ENCODE peak calls at places on chromosomes 2 and 18, in nine cellular contexts. One of them, this sample, is unnamed.

GRCh38 chr2:17918789-17919188 is 40.3 kb downstream of the KCNS3 start:
- DNase-seq in OCI-LY7: peak
- DNase-seq in stimulated activated CD8-positive, alpha-beta memory T cell treated with anti-CD3 and anti-CD28 coated beads, Interleukin-7, amount 100 ng/mL, for 1 hour: no peak
- DNase-seq in D341Med: no peak
- DNase-seq in NCI-H187 treated with DMSO at 0.1 percent for 48 hours: no peak
- DNase-seq in iPS-NIHi11: peak
- DNase-seq in hippocampal formation: peak
- DNase-seq in ACHN: peak
- DNase-seq in dermis microvascular lymphatic vessel endothelial cell: no peak
- DNase-seq in this sample: no peak

GRCh38 chr2:75157435-75157834 is 41.9 kb downstream of the TACR1 start:
- DNase-seq in NCI-H187 treated with DMSO at 0.1 percent for 48 hours: no peak
- DNase-seq in stimulated activated CD8-positive, alpha-beta memory T cell treated with anti-CD3 and anti-CD28 coated beads, Interleukin-7, amount 100 ng/mL, for 1 hour: no peak
- DNase-seq in ACHN: no peak
- DNase-seq in OCI-LY7: no peak
- DNase-seq in D341Med: no peak
- DNase-seq in iPS-NIHi11: peak
- DNase-seq in hippocampal formation: no peak
- DNase-seq in dermis microvascular lymphatic vessel endothelial cell: no peak
- DNase-seq in this sample: no peak

GRCh38 chr2:108492364-108492763 is 41.9 kb upstream of the LIMS1 start:
- DNase-seq in D341Med: no peak
- DNase-seq in stimulated activated CD8-positive, alpha-beta memory T cell treated with anti-CD3 and anti-CD28 coated beads, Interleukin-7, amount 100 ng/mL, for 1 hour: no peak
- DNase-seq in dermis microvascular lymphatic vessel endothelial cell: peak
- DNase-seq in NCI-H187 treated with DMSO at 0.1 percent for 48 hours: no peak
- DNase-seq in ACHN: peak
- DNase-seq in hippocampal formation: no peak
- DNase-seq in OCI-LY7: no peak
- DNase-seq in iPS-NIHi11: no peak
- DNase-seq in this sample: no peak

GRCh38 chr2:70553584-70554337 is at the start of gene TGFA:
- DNase-seq in dermis microvascular lymphatic vessel endothelial cell: peak
- DNase-seq in iPS-NIHi11: peak
- DNase-seq in OCI-LY7: no peak
- DNase-seq in hippocampal formation: peak
- DNase-seq in NCI-H187 treated with DMSO at 0.1 percent for 48 hours: no peak
- DNase-seq in D341Med: peak
- DNase-seq in ACHN: peak
- DNase-seq in stimulated activated CD8-positive, alpha-beta memory T cell treated with anti-CD3 and anti-CD28 coated beads, Interleukin-7, amount 100 ng/mL, for 1 hour: peak
- DNase-seq in this sample: peak

GRCh38 chr18:9103488-9103887 is 989 bp downstream of the NDUFV2 start:
- DNase-seq in D341Med: no peak
- DNase-seq in iPS-NIHi11: no peak
- DNase-seq in stimulated activated CD8-positive, alpha-beta memory T cell treated with anti-CD3 and anti-CD28 coated beads, Interleukin-7, amount 100 ng/mL, for 1 hour: no peak
- DNase-seq in hippocampal formation: peak
- DNase-seq in NCI-H187 treated with DMSO at 0.1 percent for 48 hours: no peak
- DNase-seq in ACHN: peak
- DNase-seq in dermis microvascular lymphatic vessel endothelial cell: peak
- DNase-seq in OCI-LY7: peak
- DNase-seq in this sample: no peak

GRCh38 chr2:219273887-219274391 is 5.2 kb upstream of the DNAJB2 start:
- DNase-seq in ACHN: peak
- DNase-seq in dermis microvascular lymphatic vessel endothelial cell: no peak
- DNase-seq in hippocampal formation: no peak
- DNase-seq in OCI-LY7: no peak
- DNase-seq in stimulated activated CD8-positive, alpha-beta memory T cell treated with anti-CD3 and anti-CD28 coated beads, Interleukin-7, amount 100 ng/mL, for 1 hour: no peak
- DNase-seq in NCI-H187 treated with DMSO at 0.1 percent for 48 hours: no peak
- DNase-seq in D341Med: no peak
- DNase-seq in iPS-NIHi11: no peak
- DNase-seq in this sample: no peak

GRCh38 chr2:74846481-74846880 is 12.6 kb downstream of the HK2 start:
- DNase-seq in NCI-H187 treated with DMSO at 0.1 percent for 48 hours: no peak
- DNase-seq in hippocampal formation: no peak
- DNase-seq in OCI-LY7: no peak
- DNase-seq in stimulated activated CD8-positive, alpha-beta memory T cell treated with anti-CD3 and anti-CD28 coated beads, Interleukin-7, amount 100 ng/mL, for 1 hour: no peak
- DNase-seq in D341Med: no peak
- DNase-seq in dermis microvascular lymphatic vessel endothelial cell: no peak
- DNase-seq in ACHN: no peak
- DNase-seq in iPS-NIHi11: no peak
- DNase-seq in this sample: no peak

GRCh38 chr2:63614448-63614968 is 25.7 kb downstream of the MDH1 start:
- DNase-seq in iPS-NIHi11: peak
- DNase-seq in dermis microvascular lymphatic vessel endothelial cell: no peak
- DNase-seq in stimulated activated CD8-positive, alpha-beta memory T cell treated with anti-CD3 and anti-CD28 coated beads, Interleukin-7, amount 100 ng/mL, for 1 hour: no peak
- DNase-seq in ACHN: peak
- DNase-seq in OCI-LY7: no peak
- DNase-seq in hippocampal formation: no peak
- DNase-seq in NCI-H187 treated with DMSO at 0.1 percent for 48 hours: no peak
- DNase-seq in D341Med: no peak
- DNase-seq in this sample: no peak

GRCh38 chr2:226973821-226974220 is 138.0 kb downstream of the RHBDD1 start:
- DNase-seq in D341Med: no peak
- DNase-seq in ACHN: no peak
- DNase-seq in iPS-NIHi11: no peak
- DNase-seq in OCI-LY7: peak
- DNase-seq in hippocampal formation: no peak
- DNase-seq in dermis microvascular lymphatic vessel endothelial cell: no peak
- DNase-seq in NCI-H187 treated with DMSO at 0.1 percent for 48 hours: no peak
- DNase-seq in stimulated activated CD8-positive, alpha-beta memory T cell treated with anti-CD3 and anti-CD28 coated beads, Interleukin-7, amount 100 ng/mL, for 1 hour: no peak
- DNase-seq in this sample: no peak

GRCh38 chr18:11500153-11501122 is 109.0 kb upstream of the SLC35G4 start:
- DNase-seq in NCI-H187 treated with DMSO at 0.1 percent for 48 hours: no peak
- DNase-seq in D341Med: no peak
- DNase-seq in OCI-LY7: peak
- DNase-seq in ACHN: peak
- DNase-seq in hippocampal formation: no peak
- DNase-seq in stimulated activated CD8-positive, alpha-beta memory T cell treated with anti-CD3 and anti-CD28 coated beads, Interleukin-7, amount 100 ng/mL, for 1 hour: no peak
- DNase-seq in iPS-NIHi11: no peak
- DNase-seq in dermis microvascular lymphatic vessel endothelial cell: peak
- DNase-seq in this sample: no peak

GRCh38 chr2:85525567-85525966 is 13.4 kb upstream of the MAT2A start:
- DNase-seq in OCI-LY7: no peak
- DNase-seq in dermis microvascular lymphatic vessel endothelial cell: no peak
- DNase-seq in hippocampal formation: no peak
- DNase-seq in D341Med: no peak
- DNase-seq in iPS-NIHi11: no peak
- DNase-seq in stimulated activated CD8-positive, alpha-beta memory T cell treated with anti-CD3 and anti-CD28 coated beads, Interleukin-7, amount 100 ng/mL, for 1 hour: no peak
- DNase-seq in ACHN: no peak
- DNase-seq in NCI-H187 treated with DMSO at 0.1 percent for 48 hours: no peak
- DNase-seq in this sample: no peak

GRCh38 chr2:69131983-69132675 is 119.2 kb downstream of the ANTXR1 start:
- DNase-seq in ACHN: no peak
- DNase-seq in OCI-LY7: no peak
- DNase-seq in D341Med: no peak
- DNase-seq in iPS-NIHi11: no peak
- DNase-seq in NCI-H187 treated with DMSO at 0.1 percent for 48 hours: no peak
- DNase-seq in dermis microvascular lymphatic vessel endothelial cell: no peak
- DNase-seq in hippocampal formation: no peak
- DNase-seq in stimulated activated CD8-positive, alpha-beta memory T cell treated with anti-CD3 and anti-CD28 coated beads, Interleukin-7, amount 100 ng/mL, for 1 hour: no peak
- DNase-seq in this sample: no peak

GRCh38 chr18:59075923-59076322 is 63.8 kb upstream of the SEC11C start:
- DNase-seq in hippocampal formation: no peak
- DNase-seq in iPS-NIHi11: no peak
- DNase-seq in D341Med: no peak
- DNase-seq in dermis microvascular lymphatic vessel endothelial cell: peak
- DNase-seq in stimulated activated CD8-positive, alpha-beta memory T cell treated with anti-CD3 and anti-CD28 coated beads, Interleukin-7, amount 100 ng/mL, for 1 hour: no peak
- DNase-seq in ACHN: no peak
- DNase-seq in NCI-H187 treated with DMSO at 0.1 percent for 48 hours: no peak
- DNase-seq in OCI-LY7: no peak
- DNase-seq in this sample: no peak

GRCh38 chr2:47867205-47867604 is 39.1 kb downstream of the FBXO11 start:
- DNase-seq in ACHN: peak
- DNase-seq in NCI-H187 treated with DMSO at 0.1 percent for 48 hours: no peak
- DNase-seq in dermis microvascular lymphatic vessel endothelial cell: peak
- DNase-seq in stimulated activated CD8-positive, alpha-beta memory T cell treated with anti-CD3 and anti-CD28 coated beads, Interleukin-7, amount 100 ng/mL, for 1 hour: no peak
- DNase-seq in iPS-NIHi11: peak
- DNase-seq in D341Med: no peak
- DNase-seq in hippocampal formation: peak
- DNase-seq in OCI-LY7: peak
- DNase-seq in this sample: no peak

GRCh38 chr2:133040175-133040574 is 370.2 kb upstream of the LYPD1 start:
- DNase-seq in D341Med: no peak
- DNase-seq in OCI-LY7: no peak
- DNase-seq in dermis microvascular lymphatic vessel endothelial cell: no peak
- DNase-seq in stimulated activated CD8-positive, alpha-beta memory T cell treated with anti-CD3 and anti-CD28 coated beads, Interleukin-7, amount 100 ng/mL, for 1 hour: no peak
- DNase-seq in NCI-H187 treated with DMSO at 0.1 percent for 48 hours: no peak
- DNase-seq in iPS-NIHi11: no peak
- DNase-seq in hippocampal formation: no peak
- DNase-seq in ACHN: no peak
- DNase-seq in this sample: no peak

GRCh38 chr2:239127513-239127912 is 273.3 kb downstream of the HDAC4 start:
- DNase-seq in D341Med: no peak
- DNase-seq in stimulated activated CD8-positive, alpha-beta memory T cell treated with anti-CD3 and anti-CD28 coated beads, Interleukin-7, amount 100 ng/mL, for 1 hour: no peak
- DNase-seq in iPS-NIHi11: no peak
- DNase-seq in dermis microvascular lymphatic vessel endothelial cell: no peak
- DNase-seq in ACHN: no peak
- DNase-seq in NCI-H187 treated with DMSO at 0.1 percent for 48 hours: no peak
- DNase-seq in hippocampal formation: no peak
- DNase-seq in OCI-LY7: no peak
- DNase-seq in this sample: no peak